ENCODE peak calls at places on chromosomes 16 and 17, in ten cellular contexts. D, B, P, V, A, M, C, K, O and T are unnamed samples.
A peak's percentile ranks its signal among the peaks of the same experiment; 100 is the strongest.

GRCh38 chr17:33469911-33470310 is 176.8 kb upstream of the ASIC2 start:
- DNase-seq in D (no peak), B (no peak), P (no peak), V (no peak), A (no peak), M (peak; percentile 89), C (no peak), K (no peak), O (no peak), T (no peak)

GRCh38 chr16:67561824-67562525 is 351 bp upstream of the CTCF start:
- DNase-seq in D (peak; percentile 93), B (peak; percentile 81), P (peak; percentile 87), V (peak; percentile 93), A (peak; percentile 96), M (peak; percentile 98), C (peak; percentile 97), K (peak; percentile 91), O (peak; percentile 95), T (peak; percentile 95)

GRCh38 chr16:75506567-75506966 is 11.3 kb upstream of the CHST6 start:
- DNase-seq in D (no peak), B (no peak), P (no peak), V (no peak), A (peak; percentile 48), M (peak; percentile 69), C (no peak), K (no peak), O (no peak), T (no peak)

GRCh38 chr17:57957886-57958285 is 2.7 kb upstream of the CUEDC1 start:
- DNase-seq in D (no peak), B (no peak), P (no peak), V (no peak), A (no peak), M (no peak), C (no peak), K (no peak), O (no peak), T (no peak)

GRCh38 chr16:53055603-53056527 is 1.1 kb downstream of the CHD9 start:
- DNase-seq in D (no peak), B (peak; percentile 19), P (no peak), V (no peak), A (no peak), M (peak; percentile 33), C (peak; percentile 44), K (no peak), O (peak; percentile 16), T (no peak)

GRCh38 chr16:48494742-48495141 is 109.5 kb upstream of the SIAH1 start:
- DNase-seq in D (no peak), B (no peak), P (no peak), V (no peak), A (no peak), M (no peak), C (no peak), K (no peak), O (no peak), T (no peak)

GRCh38 chr17:49106366-49107210 is 26.0 kb upstream of the B4GALNT2 start:
- DNase-seq in D (no peak), B (no peak), P (no peak), V (no peak), A (no peak), M (peak; percentile 40), C (no peak), K (no peak), O (no peak), T (no peak)

GRCh38 chr17:55883112-55883511 is 132.3 kb downstream of the PCTP start:
- DNase-seq in D (no peak), B (no peak), P (no peak), V (no peak), A (no peak), M (no peak), C (no peak), K (no peak), O (no peak), T (no peak)

GRCh38 chr17:17387017-17387416 is 83.8 kb downstream of the NT5M start:
- DNase-seq in D (no peak), B (no peak), P (no peak), V (no peak), A (no peak), M (no peak), C (no peak), K (peak; percentile 8), O (no peak), T (no peak)

GRCh38 chr17:47325176-47325575 is 1.4 kb downstream of the EFCAB13 start:
- DNase-seq in D (no peak), B (no peak), P (no peak), V (no peak), A (no peak), M (no peak), C (no peak), K (no peak), O (no peak), T (no peak)

GRCh38 chr16:4805231-4805630 is 2.8 kb upstream of the ROGDI start:
- DNase-seq in D (no peak), B (no peak), P (no peak), V (no peak), A (no peak), M (no peak), C (no peak), K (no peak), O (no peak), T (no peak)

GRCh38 chr17:77124192-77124908 is 16.4 kb upstream of the SEC14L1 start:
- DNase-seq in D (no peak), B (peak; percentile 71), P (no peak), V (no peak), A (no peak), M (no peak), C (no peak), K (no peak), O (no peak), T (no peak)

GRCh38 chr17:65228734-65229390 is 91.7 kb downstream of the RGS9 start:
- DNase-seq in D (no peak), B (no peak), P (no peak), V (peak; percentile 8), A (no peak), M (no peak), C (no peak), K (no peak), O (no peak), T (peak; percentile 32)

GRCh38 chr17:1709971-1710806 is at the start of gene TLCD2:
- DNase-seq in D (no peak), B (peak; percentile 78), P (no peak), V (no peak), A (peak; percentile 85), M (peak; percentile 82), C (peak; percentile 57), K (peak; percentile 15), O (no peak), T (peak; percentile 60)

GRCh38 chr17:66343531-66344078 is 41.2 kb downstream of the PRKCA start:
- DNase-seq in D (no peak), B (no peak), P (no peak), V (no peak), A (no peak), M (no peak), C (no peak), K (no peak), O (peak; percentile 19), T (no peak)

GRCh38 chr16:27127293-27127692 is 60.6 kb downstream of the C16orf82 start:
- DNase-seq in D (no peak), B (no peak), P (no peak), V (no peak), A (no peak), M (peak; percentile 83), C (no peak), K (no peak), O (no peak), T (no peak)

GRCh38 chr16:24054649-24055560 is 201.2 kb upstream of the CACNG3 start:
- DNase-seq in D (no peak), B (no peak), P (no peak), V (no peak), A (no peak), M (no peak), C (no peak), K (no peak), O (no peak), T (no peak)

GRCh38 chr17:43906951-43907424 is 348 bp downstream of the MPP2 start:
- DNase-seq in D (peak; percentile 18), B (no peak), P (no peak), V (no peak), A (no peak), M (no peak), C (peak; percentile 26), K (no peak), O (no peak), T (no peak)

GRCh38 chr17:65918921-65919546 is 272.9 kb downstream of the CEP112 start:
- DNase-seq in D (no peak), B (no peak), P (no peak), V (no peak), A (no peak), M (no peak), C (no peak), K (no peak), O (no peak), T (no peak)

GRCh38 chr16:6160303-6160702 is 1062.7 kb upstream of the EEF2KMT start:
- DNase-seq in D (no peak), B (no peak), P (no peak), V (no peak), A (no peak), M (no peak), C (no peak), K (no peak), O (no peak), T (no peak)

GRCh38 chr16:55672471-55672870 is 16.7 kb downstream of the SLC6A2 start:
- DNase-seq in D (no peak), B (no peak), P (no peak), V (no peak), A (peak; percentile 24), M (peak; percentile 81), C (no peak), K (no peak), O (no peak), T (no peak)

GRCh38 chr17:65850486-65850885 is 289.0 kb upstream of the AXIN2 start:
- DNase-seq in D (no peak), B (peak; percentile 15), P (no peak), V (no peak), A (no peak), M (peak; percentile 78), C (no peak), K (no peak), O (no peak), T (no peak)